ENCODE peak calls at places on chromosomes 11 and 22, in six cellular contexts. One of them, this sample, is unnamed.

GRCh38 chr11:69508974-69509373 is 27.5 kb downstream of the LINC01488 start:
- DNase-seq in GM04504: no peak
- DNase-seq in activated naive CD4-positive, alpha-beta T cell treated with anti-CD3 and anti-CD28 coated beads for 36 hours: no peak
- DNase-seq in NCI-H187: no peak
- DNase-seq in activated CD4-positive, alpha-beta T cell treated with anti-CD3 and anti-CD28 coated beads, Interleukin-2, amount 10 ng/mL, durations not matched to agents 7 days and 5 days: no peak
- DNase-seq in GM19239: no peak
- DNase-seq in this sample: no peak

GRCh38 chr11:35235944-35236666 is 97.1 kb downstream of the CD44 start:
- DNase-seq in GM04504: no peak
- DNase-seq in activated CD4-positive, alpha-beta T cell treated with anti-CD3 and anti-CD28 coated beads, Interleukin-2, amount 10 ng/mL, durations not matched to agents 7 days and 5 days: peak; percentile 78
- DNase-seq in NCI-H187: no peak
- DNase-seq in GM19239: no peak
- DNase-seq in activated naive CD4-positive, alpha-beta T cell treated with anti-CD3 and anti-CD28 coated beads for 36 hours: peak; percentile 85
- DNase-seq in this sample: peak; percentile 42

GRCh38 chr11:113505541-113506375 is 30.6 kb upstream of the DRD2 start:
- DNase-seq in activated CD4-positive, alpha-beta T cell treated with anti-CD3 and anti-CD28 coated beads, Interleukin-2, amount 10 ng/mL, durations not matched to agents 7 days and 5 days: no peak
- DNase-seq in GM04504: peak; percentile 16
- DNase-seq in activated naive CD4-positive, alpha-beta T cell treated with anti-CD3 and anti-CD28 coated beads for 36 hours: no peak
- DNase-seq in GM19239: no peak
- DNase-seq in NCI-H187: no peak
- DNase-seq in this sample: no peak

GRCh38 chr11:60078742-60079141 is 9.7 kb upstream of the MS4A2 start:
- DNase-seq in NCI-H187: no peak
- DNase-seq in activated CD4-positive, alpha-beta T cell treated with anti-CD3 and anti-CD28 coated beads, Interleukin-2, amount 10 ng/mL, durations not matched to agents 7 days and 5 days: no peak
- DNase-seq in activated naive CD4-positive, alpha-beta T cell treated with anti-CD3 and anti-CD28 coated beads for 36 hours: no peak
- DNase-seq in GM04504: no peak
- DNase-seq in GM19239: no peak
- DNase-seq in this sample: peak; percentile 49

GRCh38 chr11:125408281-125408680 is 87.8 kb downstream of the FEZ1 start:
- DNase-seq in NCI-H187: no peak
- DNase-seq in GM19239: no peak
- DNase-seq in GM04504: no peak
- DNase-seq in activated naive CD4-positive, alpha-beta T cell treated with anti-CD3 and anti-CD28 coated beads for 36 hours: no peak
- DNase-seq in activated CD4-positive, alpha-beta T cell treated with anti-CD3 and anti-CD28 coated beads, Interleukin-2, amount 10 ng/mL, durations not matched to agents 7 days and 5 days: no peak
- DNase-seq in this sample: no peak

GRCh38 chr11:78256962-78257361 is 68.2 kb downstream of the USP35 start:
- DNase-seq in activated CD4-positive, alpha-beta T cell treated with anti-CD3 and anti-CD28 coated beads, Interleukin-2, amount 10 ng/mL, durations not matched to agents 7 days and 5 days: no peak
- DNase-seq in NCI-H187: no peak
- DNase-seq in GM19239: no peak
- DNase-seq in GM04504: peak; percentile 64
- DNase-seq in activated naive CD4-positive, alpha-beta T cell treated with anti-CD3 and anti-CD28 coated beads for 36 hours: no peak
- DNase-seq in this sample: peak; percentile 35

GRCh38 chr11:32830413-32830738 is 649 bp downstream of the PRRG4 start:
- DNase-seq in NCI-H187: no peak
- DNase-seq in GM04504: no peak
- DNase-seq in activated CD4-positive, alpha-beta T cell treated with anti-CD3 and anti-CD28 coated beads, Interleukin-2, amount 10 ng/mL, durations not matched to agents 7 days and 5 days: no peak
- DNase-seq in activated naive CD4-positive, alpha-beta T cell treated with anti-CD3 and anti-CD28 coated beads for 36 hours: peak; percentile 11
- DNase-seq in GM19239: peak; percentile 28
- DNase-seq in this sample: no peak

GRCh38 chr11:129766858-129767604 is 48.6 kb upstream of the TMEM45B start:
- DNase-seq in GM19239: no peak
- DNase-seq in activated naive CD4-positive, alpha-beta T cell treated with anti-CD3 and anti-CD28 coated beads for 36 hours: peak; percentile 38
- DNase-seq in NCI-H187: no peak
- DNase-seq in GM04504: no peak
- DNase-seq in activated CD4-positive, alpha-beta T cell treated with anti-CD3 and anti-CD28 coated beads, Interleukin-2, amount 10 ng/mL, durations not matched to agents 7 days and 5 days: peak; percentile 40
- DNase-seq in this sample: no peak

GRCh38 chr11:28618426-28618825 is 510.2 kb downstream of the METTL15 start:
- DNase-seq in GM04504: no peak
- DNase-seq in activated naive CD4-positive, alpha-beta T cell treated with anti-CD3 and anti-CD28 coated beads for 36 hours: no peak
- DNase-seq in GM19239: no peak
- DNase-seq in NCI-H187: no peak
- DNase-seq in activated CD4-positive, alpha-beta T cell treated with anti-CD3 and anti-CD28 coated beads, Interleukin-2, amount 10 ng/mL, durations not matched to agents 7 days and 5 days: no peak
- DNase-seq in this sample: no peak

GRCh38 chr11:108115495-108116140 is 5.7 kb upstream of the ACAT1 start:
- DNase-seq in activated CD4-positive, alpha-beta T cell treated with anti-CD3 and anti-CD28 coated beads, Interleukin-2, amount 10 ng/mL, durations not matched to agents 7 days and 5 days: no peak
- DNase-seq in NCI-H187: peak; percentile 52
- DNase-seq in GM04504: peak; percentile 81
- DNase-seq in activated naive CD4-positive, alpha-beta T cell treated with anti-CD3 and anti-CD28 coated beads for 36 hours: no peak
- DNase-seq in GM19239: no peak
- DNase-seq in this sample: peak; percentile 67

GRCh38 chr11:43532046-43532445 is 148.5 kb upstream of the HSD17B12 start:
- DNase-seq in activated CD4-positive, alpha-beta T cell treated with anti-CD3 and anti-CD28 coated beads, Interleukin-2, amount 10 ng/mL, durations not matched to agents 7 days and 5 days: no peak
- DNase-seq in GM04504: no peak
- DNase-seq in activated naive CD4-positive, alpha-beta T cell treated with anti-CD3 and anti-CD28 coated beads for 36 hours: no peak
- DNase-seq in GM19239: no peak
- DNase-seq in NCI-H187: no peak
- DNase-seq in this sample: no peak

GRCh38 chr22:41603873-41604332 is 14.3 kb upstream of the PMM1 start:
- DNase-seq in activated naive CD4-positive, alpha-beta T cell treated with anti-CD3 and anti-CD28 coated beads for 36 hours: peak; percentile 78
- DNase-seq in NCI-H187: no peak
- DNase-seq in GM19239: peak; percentile 58
- DNase-seq in activated CD4-positive, alpha-beta T cell treated with anti-CD3 and anti-CD28 coated beads, Interleukin-2, amount 10 ng/mL, durations not matched to agents 7 days and 5 days: peak; percentile 80
- DNase-seq in GM04504: no peak
- DNase-seq in this sample: peak; percentile 92

GRCh38 chr11:20821046-20821445 is 151.7 kb downstream of the NELL1 start:
- DNase-seq in NCI-H187: no peak
- DNase-seq in activated CD4-positive, alpha-beta T cell treated with anti-CD3 and anti-CD28 coated beads, Interleukin-2, amount 10 ng/mL, durations not matched to agents 7 days and 5 days: no peak
- DNase-seq in GM04504: no peak
- DNase-seq in activated naive CD4-positive, alpha-beta T cell treated with anti-CD3 and anti-CD28 coated beads for 36 hours: no peak
- DNase-seq in GM19239: no peak
- DNase-seq in this sample: no peak

GRCh38 chr11:72617080-72617744 is 57.0 kb downstream of the PDE2A start:
- DNase-seq in GM04504: no peak
- DNase-seq in GM19239: no peak
- DNase-seq in activated CD4-positive, alpha-beta T cell treated with anti-CD3 and anti-CD28 coated beads, Interleukin-2, amount 10 ng/mL, durations not matched to agents 7 days and 5 days: no peak
- DNase-seq in activated naive CD4-positive, alpha-beta T cell treated with anti-CD3 and anti-CD28 coated beads for 36 hours: no peak
- DNase-seq in NCI-H187: no peak
- DNase-seq in this sample: no peak

GRCh38 chr11:12755510-12755909 is 81.3 kb downstream of the TEAD1 start:
- DNase-seq in NCI-H187: no peak
- DNase-seq in GM04504: no peak
- DNase-seq in GM19239: no peak
- DNase-seq in activated CD4-positive, alpha-beta T cell treated with anti-CD3 and anti-CD28 coated beads, Interleukin-2, amount 10 ng/mL, durations not matched to agents 7 days and 5 days: no peak
- DNase-seq in activated naive CD4-positive, alpha-beta T cell treated with anti-CD3 and anti-CD28 coated beads for 36 hours: no peak
- DNase-seq in this sample: no peak

GRCh38 chr22:41381329-41382097 is at the start of gene TEF:
- DNase-seq in GM04504: peak; percentile 97
- DNase-seq in activated naive CD4-positive, alpha-beta T cell treated with anti-CD3 and anti-CD28 coated beads for 36 hours: peak; percentile 98
- DNase-seq in GM19239: peak; percentile 97
- DNase-seq in NCI-H187: peak; percentile 97
- DNase-seq in activated CD4-positive, alpha-beta T cell treated with anti-CD3 and anti-CD28 coated beads, Interleukin-2, amount 10 ng/mL, durations not matched to agents 7 days and 5 days: peak; percentile 98
- DNase-seq in this sample: peak; percentile 98

GRCh38 chr11:134243913-134244312 is 9.2 kb downstream of the THYN1 start:
- DNase-seq in NCI-H187: no peak
- DNase-seq in activated naive CD4-positive, alpha-beta T cell treated with anti-CD3 and anti-CD28 coated beads for 36 hours: no peak
- DNase-seq in GM04504: no peak
- DNase-seq in activated CD4-positive, alpha-beta T cell treated with anti-CD3 and anti-CD28 coated beads, Interleukin-2, amount 10 ng/mL, durations not matched to agents 7 days and 5 days: no peak
- DNase-seq in GM19239: no peak
- DNase-seq in this sample: no peak

GRCh38 chr22:24175160-24175808 is 6.0 kb upstream of the SUSD2 start:
- DNase-seq in NCI-H187: no peak
- DNase-seq in GM19239: peak; percentile 81
- DNase-seq in GM04504: peak; percentile 57
- DNase-seq in activated CD4-positive, alpha-beta T cell treated with anti-CD3 and anti-CD28 coated beads, Interleukin-2, amount 10 ng/mL, durations not matched to agents 7 days and 5 days: peak; percentile 65
- DNase-seq in activated naive CD4-positive, alpha-beta T cell treated with anti-CD3 and anti-CD28 coated beads for 36 hours: peak; percentile 75
- DNase-seq in this sample: peak; percentile 72

GRCh38 chr11:118514103-118514502 is 13.2 kb upstream of the TTC36 start:
- DNase-seq in GM19239: no peak
- DNase-seq in activated CD4-positive, alpha-beta T cell treated with anti-CD3 and anti-CD28 coated beads, Interleukin-2, amount 10 ng/mL, durations not matched to agents 7 days and 5 days: peak; percentile 20
- DNase-seq in NCI-H187: no peak
- DNase-seq in activated naive CD4-positive, alpha-beta T cell treated with anti-CD3 and anti-CD28 coated beads for 36 hours: no peak
- DNase-seq in GM04504: no peak
- DNase-seq in this sample: no peak

GRCh38 chr22:18998998-18999397 is 62.9 kb upstream of the PRODH start:
- DNase-seq in NCI-H187: no peak
- DNase-seq in GM04504: no peak
- DNase-seq in activated CD4-positive, alpha-beta T cell treated with anti-CD3 and anti-CD28 coated beads, Interleukin-2, amount 10 ng/mL, durations not matched to agents 7 days and 5 days: no peak
- DNase-seq in GM19239: no peak
- DNase-seq in activated naive CD4-positive, alpha-beta T cell treated with anti-CD3 and anti-CD28 coated beads for 36 hours: peak; percentile 30
- DNase-seq in this sample: peak; percentile 25

GRCh38 chr11:113840932-113841664 is 34.3 kb downstream of the USP28 start:
- DNase-seq in GM19239: peak; percentile 26
- DNase-seq in activated CD4-positive, alpha-beta T cell treated with anti-CD3 and anti-CD28 coated beads, Interleukin-2, amount 10 ng/mL, durations not matched to agents 7 days and 5 days: no peak
- DNase-seq in GM04504: no peak
- DNase-seq in NCI-H187: no peak
- DNase-seq in activated naive CD4-positive, alpha-beta T cell treated with anti-CD3 and anti-CD28 coated beads for 36 hours: no peak
- DNase-seq in this sample: no peak

GRCh38 chr11:19724765-19725164 is 12.1 kb downstream of the NAV2 start:
- DNase-seq in GM04504: no peak
- DNase-seq in GM19239: no peak
- DNase-seq in activated CD4-positive, alpha-beta T cell treated with anti-CD3 and anti-CD28 coated beads, Interleukin-2, amount 10 ng/mL, durations not matched to agents 7 days and 5 days: no peak
- DNase-seq in NCI-H187: no peak
- DNase-seq in activated naive CD4-positive, alpha-beta T cell treated with anti-CD3 and anti-CD28 coated beads for 36 hours: no peak
- DNase-seq in this sample: no peak

GRCh38 chr11:104946907-104947306 is 21.5 kb downstream of the CASP4 start:
- DNase-seq in GM19239: no peak
- DNase-seq in activated naive CD4-positive, alpha-beta T cell treated with anti-CD3 and anti-CD28 coated beads for 36 hours: peak; percentile 47
- DNase-seq in NCI-H187: peak; percentile 18
- DNase-seq in activated CD4-positive, alpha-beta T cell treated with anti-CD3 and anti-CD28 coated beads, Interleukin-2, amount 10 ng/mL, durations not matched to agents 7 days and 5 days: peak; percentile 51
- DNase-seq in GM04504: peak; percentile 27
- DNase-seq in this sample: peak; percentile 45

GRCh38 chr22:22716136-22716535 is 71.7 kb downstream of the GGTLC2 start:
- DNase-seq in GM04504: no peak
- DNase-seq in activated naive CD4-positive, alpha-beta T cell treated with anti-CD3 and anti-CD28 coated beads for 36 hours: no peak
- DNase-seq in NCI-H187: no peak
- DNase-seq in activated CD4-positive, alpha-beta T cell treated with anti-CD3 and anti-CD28 coated beads, Interleukin-2, amount 10 ng/mL, durations not matched to agents 7 days and 5 days: no peak
- DNase-seq in GM19239: no peak
- DNase-seq in this sample: no peak

GRCh38 chr11:15941206-15941770 is 415.1 kb downstream of the SOX6 start:
- DNase-seq in GM19239: peak; percentile 61
- DNase-seq in GM04504: peak; percentile 9
- DNase-seq in activated CD4-positive, alpha-beta T cell treated with anti-CD3 and anti-CD28 coated beads, Interleukin-2, amount 10 ng/mL, durations not matched to agents 7 days and 5 days: peak; percentile 15
- DNase-seq in activated naive CD4-positive, alpha-beta T cell treated with anti-CD3 and anti-CD28 coated beads for 36 hours: peak; percentile 9
- DNase-seq in NCI-H187: no peak
- DNase-seq in this sample: peak; percentile 50

GRCh38 chr22:39808087-39808486 is 85.5 kb downstream of the ENTHD1 start:
- DNase-seq in activated naive CD4-positive, alpha-beta T cell treated with anti-CD3 and anti-CD28 coated beads for 36 hours: peak; percentile 55
- DNase-seq in GM04504: no peak
- DNase-seq in activated CD4-positive, alpha-beta T cell treated with anti-CD3 and anti-CD28 coated beads, Interleukin-2, amount 10 ng/mL, durations not matched to agents 7 days and 5 days: no peak
- DNase-seq in NCI-H187: no peak
- DNase-seq in GM19239: no peak
- DNase-seq in this sample: peak; percentile 60

GRCh38 chr11:117876049-117876340 is 463 bp downstream of the FXYD6 start:
- DNase-seq in GM04504: no peak
- DNase-seq in NCI-H187: no peak
- DNase-seq in GM19239: no peak
- DNase-seq in activated naive CD4-positive, alpha-beta T cell treated with anti-CD3 and anti-CD28 coated beads for 36 hours: no peak
- DNase-seq in activated CD4-positive, alpha-beta T cell treated with anti-CD3 and anti-CD28 coated beads, Interleukin-2, amount 10 ng/mL, durations not matched to agents 7 days and 5 days: no peak
- DNase-seq in this sample: no peak

GRCh38 chr11:19378814-19379213 is 138.1 kb upstream of the E2F8 start:
- DNase-seq in GM04504: no peak
- DNase-seq in GM19239: no peak
- DNase-seq in activated CD4-positive, alpha-beta T cell treated with anti-CD3 and anti-CD28 coated beads, Interleukin-2, amount 10 ng/mL, durations not matched to agents 7 days and 5 days: no peak
- DNase-seq in activated naive CD4-positive, alpha-beta T cell treated with anti-CD3 and anti-CD28 coated beads for 36 hours: no peak
- DNase-seq in NCI-H187: no peak
- DNase-seq in this sample: no peak

GRCh38 chr11:134846776-134847722 is 435.0 kb upstream of the B3GAT1 start:
- DNase-seq in GM04504: no peak
- DNase-seq in NCI-H187: no peak
- DNase-seq in activated CD4-positive, alpha-beta T cell treated with anti-CD3 and anti-CD28 coated beads, Interleukin-2, amount 10 ng/mL, durations not matched to agents 7 days and 5 days: no peak
- DNase-seq in activated naive CD4-positive, alpha-beta T cell treated with anti-CD3 and anti-CD28 coated beads for 36 hours: no peak
- DNase-seq in GM19239: no peak
- DNase-seq in this sample: no peak

GRCh38 chr22:38943181-38943580 is 14.2 kb upstream of the APOBEC3A start:
- DNase-seq in activated CD4-positive, alpha-beta T cell treated with anti-CD3 and anti-CD28 coated beads, Interleukin-2, amount 10 ng/mL, durations not matched to agents 7 days and 5 days: no peak
- DNase-seq in GM04504: no peak
- DNase-seq in NCI-H187: no peak
- DNase-seq in GM19239: no peak
- DNase-seq in activated naive CD4-positive, alpha-beta T cell treated with anti-CD3 and anti-CD28 coated beads for 36 hours: no peak
- DNase-seq in this sample: no peak